ENCODE peak calls at places on chromosomes 6 and 20, in nine cellular contexts. One of them, this sample, is unnamed.

GRCh38 chr6:108432792-108433191 is 127.9 kb upstream of the FOXO3 start:
- DNase-seq in progenitor cell of endocrine pancreas: no peak
- DNase-seq in stimulated activated CD4-positive, alpha-beta T cell treated with anti-CD3 and anti-CD28 coated beads, Interleukin-1b, Interleukin-23, amount 100 ng/mL, for 4 hours: no peak
- DNase-seq in T follicular helper cell: no peak
- DNase-seq in activated CD4-positive, alpha-beta T cell treated with anti-CD3 and anti-CD28 coated beads, Interleukin-2, amount 50 U/mL, for 24 hours: no peak
- DNase-seq in activated T-helper 1 cell treated with anti-CD3 and anti-CD28 coated beads, Interleukin-2, amount 50 U/mL, for 16 hours: no peak
- DNase-seq in endothelial cell: no peak
- DNase-seq in stimulated activated CD8-positive, alpha-beta memory T cell treated with anti-CD3 and anti-CD28 coated beads, Interleukin-7, amount 100 ng/mL, for 4 hours: no peak
- DNase-seq in A549: no peak
- DNase-seq in this sample: no peak

GRCh38 chr6:117548797-117549301 is 53.5 kb downstream of the GOPC start:
- DNase-seq in progenitor cell of endocrine pancreas: no peak
- DNase-seq in stimulated activated CD4-positive, alpha-beta T cell treated with anti-CD3 and anti-CD28 coated beads, Interleukin-1b, Interleukin-23, amount 100 ng/mL, for 4 hours: peak
- DNase-seq in T follicular helper cell: no peak
- DNase-seq in activated CD4-positive, alpha-beta T cell treated with anti-CD3 and anti-CD28 coated beads, Interleukin-2, amount 50 U/mL, for 24 hours: no peak
- DNase-seq in activated T-helper 1 cell treated with anti-CD3 and anti-CD28 coated beads, Interleukin-2, amount 50 U/mL, for 16 hours: no peak
- DNase-seq in endothelial cell: no peak
- DNase-seq in stimulated activated CD8-positive, alpha-beta memory T cell treated with anti-CD3 and anti-CD28 coated beads, Interleukin-7, amount 100 ng/mL, for 4 hours: peak
- DNase-seq in A549: no peak
- DNase-seq in this sample: no peak

GRCh38 chr6:122677436-122677835 is 67.2 kb downstream of the PKIB start:
- DNase-seq in progenitor cell of endocrine pancreas: no peak
- DNase-seq in stimulated activated CD4-positive, alpha-beta T cell treated with anti-CD3 and anti-CD28 coated beads, Interleukin-1b, Interleukin-23, amount 100 ng/mL, for 4 hours: no peak
- DNase-seq in T follicular helper cell: no peak
- DNase-seq in activated CD4-positive, alpha-beta T cell treated with anti-CD3 and anti-CD28 coated beads, Interleukin-2, amount 50 U/mL, for 24 hours: no peak
- DNase-seq in activated T-helper 1 cell treated with anti-CD3 and anti-CD28 coated beads, Interleukin-2, amount 50 U/mL, for 16 hours: no peak
- DNase-seq in endothelial cell: no peak
- DNase-seq in stimulated activated CD8-positive, alpha-beta memory T cell treated with anti-CD3 and anti-CD28 coated beads, Interleukin-7, amount 100 ng/mL, for 4 hours: no peak
- DNase-seq in A549: no peak
- DNase-seq in this sample: no peak

GRCh38 chr20:61397146-61397545 is 145.1 kb downstream of the CDH4 start:
- DNase-seq in progenitor cell of endocrine pancreas: no peak
- DNase-seq in stimulated activated CD4-positive, alpha-beta T cell treated with anti-CD3 and anti-CD28 coated beads, Interleukin-1b, Interleukin-23, amount 100 ng/mL, for 4 hours: no peak
- DNase-seq in T follicular helper cell: no peak
- DNase-seq in activated CD4-positive, alpha-beta T cell treated with anti-CD3 and anti-CD28 coated beads, Interleukin-2, amount 50 U/mL, for 24 hours: no peak
- DNase-seq in activated T-helper 1 cell treated with anti-CD3 and anti-CD28 coated beads, Interleukin-2, amount 50 U/mL, for 16 hours: no peak
- DNase-seq in endothelial cell: no peak
- DNase-seq in stimulated activated CD8-positive, alpha-beta memory T cell treated with anti-CD3 and anti-CD28 coated beads, Interleukin-7, amount 100 ng/mL, for 4 hours: no peak
- DNase-seq in A549: no peak
- DNase-seq in this sample: no peak

GRCh38 chr6:46741482-46741881 is 5.3 kb upstream of the ANKRD66 start:
- DNase-seq in progenitor cell of endocrine pancreas: no peak
- DNase-seq in stimulated activated CD4-positive, alpha-beta T cell treated with anti-CD3 and anti-CD28 coated beads, Interleukin-1b, Interleukin-23, amount 100 ng/mL, for 4 hours: no peak
- DNase-seq in T follicular helper cell: no peak
- DNase-seq in activated CD4-positive, alpha-beta T cell treated with anti-CD3 and anti-CD28 coated beads, Interleukin-2, amount 50 U/mL, for 24 hours: no peak
- DNase-seq in activated T-helper 1 cell treated with anti-CD3 and anti-CD28 coated beads, Interleukin-2, amount 50 U/mL, for 16 hours: no peak
- DNase-seq in endothelial cell: no peak
- DNase-seq in stimulated activated CD8-positive, alpha-beta memory T cell treated with anti-CD3 and anti-CD28 coated beads, Interleukin-7, amount 100 ng/mL, for 4 hours: no peak
- DNase-seq in A549: no peak
- DNase-seq in this sample: no peak

GRCh38 chr6:75430631-75431345 is 62.8 kb downstream of the FILIP1 start:
- DNase-seq in progenitor cell of endocrine pancreas: no peak
- DNase-seq in stimulated activated CD4-positive, alpha-beta T cell treated with anti-CD3 and anti-CD28 coated beads, Interleukin-1b, Interleukin-23, amount 100 ng/mL, for 4 hours: no peak
- DNase-seq in T follicular helper cell: no peak
- DNase-seq in activated CD4-positive, alpha-beta T cell treated with anti-CD3 and anti-CD28 coated beads, Interleukin-2, amount 50 U/mL, for 24 hours: no peak
- DNase-seq in activated T-helper 1 cell treated with anti-CD3 and anti-CD28 coated beads, Interleukin-2, amount 50 U/mL, for 16 hours: no peak
- DNase-seq in endothelial cell: no peak
- DNase-seq in stimulated activated CD8-positive, alpha-beta memory T cell treated with anti-CD3 and anti-CD28 coated beads, Interleukin-7, amount 100 ng/mL, for 4 hours: no peak
- DNase-seq in A549: no peak
- DNase-seq in this sample: no peak

GRCh38 chr20:40284611-40285010 is 404.4 kb downstream of the MAFB start:
- DNase-seq in progenitor cell of endocrine pancreas: no peak
- DNase-seq in stimulated activated CD4-positive, alpha-beta T cell treated with anti-CD3 and anti-CD28 coated beads, Interleukin-1b, Interleukin-23, amount 100 ng/mL, for 4 hours: no peak
- DNase-seq in T follicular helper cell: no peak
- DNase-seq in activated CD4-positive, alpha-beta T cell treated with anti-CD3 and anti-CD28 coated beads, Interleukin-2, amount 50 U/mL, for 24 hours: no peak
- DNase-seq in activated T-helper 1 cell treated with anti-CD3 and anti-CD28 coated beads, Interleukin-2, amount 50 U/mL, for 16 hours: no peak
- DNase-seq in endothelial cell: no peak
- DNase-seq in stimulated activated CD8-positive, alpha-beta memory T cell treated with anti-CD3 and anti-CD28 coated beads, Interleukin-7, amount 100 ng/mL, for 4 hours: no peak
- DNase-seq in A549: no peak
- DNase-seq in this sample: no peak

GRCh38 chr6:169041078-169041477 is 212.6 kb downstream of the THBS2 start:
- DNase-seq in progenitor cell of endocrine pancreas: no peak
- DNase-seq in stimulated activated CD4-positive, alpha-beta T cell treated with anti-CD3 and anti-CD28 coated beads, Interleukin-1b, Interleukin-23, amount 100 ng/mL, for 4 hours: no peak
- DNase-seq in T follicular helper cell: no peak
- DNase-seq in activated CD4-positive, alpha-beta T cell treated with anti-CD3 and anti-CD28 coated beads, Interleukin-2, amount 50 U/mL, for 24 hours: no peak
- DNase-seq in activated T-helper 1 cell treated with anti-CD3 and anti-CD28 coated beads, Interleukin-2, amount 50 U/mL, for 16 hours: no peak
- DNase-seq in endothelial cell: no peak
- DNase-seq in stimulated activated CD8-positive, alpha-beta memory T cell treated with anti-CD3 and anti-CD28 coated beads, Interleukin-7, amount 100 ng/mL, for 4 hours: no peak
- DNase-seq in A549: no peak
- DNase-seq in this sample: no peak

GRCh38 chr6:117687725-117688124 is 12.5 kb downstream of the NUS1 start:
- DNase-seq in progenitor cell of endocrine pancreas: no peak
- DNase-seq in stimulated activated CD4-positive, alpha-beta T cell treated with anti-CD3 and anti-CD28 coated beads, Interleukin-1b, Interleukin-23, amount 100 ng/mL, for 4 hours: no peak
- DNase-seq in T follicular helper cell: no peak
- DNase-seq in activated CD4-positive, alpha-beta T cell treated with anti-CD3 and anti-CD28 coated beads, Interleukin-2, amount 50 U/mL, for 24 hours: no peak
- DNase-seq in activated T-helper 1 cell treated with anti-CD3 and anti-CD28 coated beads, Interleukin-2, amount 50 U/mL, for 16 hours: no peak
- DNase-seq in endothelial cell: no peak
- DNase-seq in stimulated activated CD8-positive, alpha-beta memory T cell treated with anti-CD3 and anti-CD28 coated beads, Interleukin-7, amount 100 ng/mL, for 4 hours: no peak
- DNase-seq in A549: no peak
- DNase-seq in this sample: no peak

GRCh38 chr6:54992789-54993188 is 146.2 kb downstream of the FAM83B start:
- DNase-seq in progenitor cell of endocrine pancreas: no peak
- DNase-seq in stimulated activated CD4-positive, alpha-beta T cell treated with anti-CD3 and anti-CD28 coated beads, Interleukin-1b, Interleukin-23, amount 100 ng/mL, for 4 hours: no peak
- DNase-seq in T follicular helper cell: no peak
- DNase-seq in activated CD4-positive, alpha-beta T cell treated with anti-CD3 and anti-CD28 coated beads, Interleukin-2, amount 50 U/mL, for 24 hours: no peak
- DNase-seq in activated T-helper 1 cell treated with anti-CD3 and anti-CD28 coated beads, Interleukin-2, amount 50 U/mL, for 16 hours: no peak
- DNase-seq in endothelial cell: no peak
- DNase-seq in stimulated activated CD8-positive, alpha-beta memory T cell treated with anti-CD3 and anti-CD28 coated beads, Interleukin-7, amount 100 ng/mL, for 4 hours: no peak
- DNase-seq in A549: no peak
- DNase-seq in this sample: no peak

GRCh38 chr20:32488066-32488838 is 96.9 kb downstream of the NOL4L start:
- DNase-seq in progenitor cell of endocrine pancreas: no peak
- DNase-seq in stimulated activated CD4-positive, alpha-beta T cell treated with anti-CD3 and anti-CD28 coated beads, Interleukin-1b, Interleukin-23, amount 100 ng/mL, for 4 hours: no peak
- DNase-seq in T follicular helper cell: no peak
- DNase-seq in activated CD4-positive, alpha-beta T cell treated with anti-CD3 and anti-CD28 coated beads, Interleukin-2, amount 50 U/mL, for 24 hours: no peak
- DNase-seq in activated T-helper 1 cell treated with anti-CD3 and anti-CD28 coated beads, Interleukin-2, amount 50 U/mL, for 16 hours: no peak
- DNase-seq in endothelial cell: no peak
- DNase-seq in stimulated activated CD8-positive, alpha-beta memory T cell treated with anti-CD3 and anti-CD28 coated beads, Interleukin-7, amount 100 ng/mL, for 4 hours: no peak
- DNase-seq in A549: no peak
- DNase-seq in this sample: no peak

GRCh38 chr6:17431581-17431980 is 38.2 kb downstream of the CAP2 start:
- DNase-seq in progenitor cell of endocrine pancreas: no peak
- DNase-seq in stimulated activated CD4-positive, alpha-beta T cell treated with anti-CD3 and anti-CD28 coated beads, Interleukin-1b, Interleukin-23, amount 100 ng/mL, for 4 hours: no peak
- DNase-seq in T follicular helper cell: no peak
- DNase-seq in activated CD4-positive, alpha-beta T cell treated with anti-CD3 and anti-CD28 coated beads, Interleukin-2, amount 50 U/mL, for 24 hours: no peak
- DNase-seq in activated T-helper 1 cell treated with anti-CD3 and anti-CD28 coated beads, Interleukin-2, amount 50 U/mL, for 16 hours: no peak
- DNase-seq in endothelial cell: no peak
- DNase-seq in stimulated activated CD8-positive, alpha-beta memory T cell treated with anti-CD3 and anti-CD28 coated beads, Interleukin-7, amount 100 ng/mL, for 4 hours: no peak
- DNase-seq in A549: no peak
- DNase-seq in this sample: no peak

GRCh38 chr6:34301408-34301807 is 52.6 kb upstream of the SMIM29 start:
- DNase-seq in progenitor cell of endocrine pancreas: no peak
- DNase-seq in stimulated activated CD4-positive, alpha-beta T cell treated with anti-CD3 and anti-CD28 coated beads, Interleukin-1b, Interleukin-23, amount 100 ng/mL, for 4 hours: no peak
- DNase-seq in T follicular helper cell: no peak
- DNase-seq in activated CD4-positive, alpha-beta T cell treated with anti-CD3 and anti-CD28 coated beads, Interleukin-2, amount 50 U/mL, for 24 hours: no peak
- DNase-seq in activated T-helper 1 cell treated with anti-CD3 and anti-CD28 coated beads, Interleukin-2, amount 50 U/mL, for 16 hours: no peak
- DNase-seq in endothelial cell: no peak
- DNase-seq in stimulated activated CD8-positive, alpha-beta memory T cell treated with anti-CD3 and anti-CD28 coated beads, Interleukin-7, amount 100 ng/mL, for 4 hours: no peak
- DNase-seq in A549: no peak
- DNase-seq in this sample: no peak

GRCh38 chr6:28326371-28326948 is 9.5 kb downstream of the ZSCAN31 start:
- DNase-seq in progenitor cell of endocrine pancreas: no peak
- DNase-seq in stimulated activated CD4-positive, alpha-beta T cell treated with anti-CD3 and anti-CD28 coated beads, Interleukin-1b, Interleukin-23, amount 100 ng/mL, for 4 hours: no peak
- DNase-seq in T follicular helper cell: no peak
- DNase-seq in activated CD4-positive, alpha-beta T cell treated with anti-CD3 and anti-CD28 coated beads, Interleukin-2, amount 50 U/mL, for 24 hours: no peak
- DNase-seq in activated T-helper 1 cell treated with anti-CD3 and anti-CD28 coated beads, Interleukin-2, amount 50 U/mL, for 16 hours: no peak
- DNase-seq in endothelial cell: no peak
- DNase-seq in stimulated activated CD8-positive, alpha-beta memory T cell treated with anti-CD3 and anti-CD28 coated beads, Interleukin-7, amount 100 ng/mL, for 4 hours: no peak
- DNase-seq in A549: no peak
- DNase-seq in this sample: no peak

GRCh38 chr20:61655591-61655990 is 403.5 kb downstream of the CDH4 start:
- DNase-seq in progenitor cell of endocrine pancreas: no peak
- DNase-seq in stimulated activated CD4-positive, alpha-beta T cell treated with anti-CD3 and anti-CD28 coated beads, Interleukin-1b, Interleukin-23, amount 100 ng/mL, for 4 hours: no peak
- DNase-seq in T follicular helper cell: no peak
- DNase-seq in activated CD4-positive, alpha-beta T cell treated with anti-CD3 and anti-CD28 coated beads, Interleukin-2, amount 50 U/mL, for 24 hours: no peak
- DNase-seq in activated T-helper 1 cell treated with anti-CD3 and anti-CD28 coated beads, Interleukin-2, amount 50 U/mL, for 16 hours: no peak
- DNase-seq in endothelial cell: no peak
- DNase-seq in stimulated activated CD8-positive, alpha-beta memory T cell treated with anti-CD3 and anti-CD28 coated beads, Interleukin-7, amount 100 ng/mL, for 4 hours: no peak
- DNase-seq in A549: no peak
- DNase-seq in this sample: no peak

GRCh38 chr6:51432481-51432880 is 613.8 kb downstream of the TFAP2B start:
- DNase-seq in progenitor cell of endocrine pancreas: no peak
- DNase-seq in stimulated activated CD4-positive, alpha-beta T cell treated with anti-CD3 and anti-CD28 coated beads, Interleukin-1b, Interleukin-23, amount 100 ng/mL, for 4 hours: no peak
- DNase-seq in T follicular helper cell: no peak
- DNase-seq in activated CD4-positive, alpha-beta T cell treated with anti-CD3 and anti-CD28 coated beads, Interleukin-2, amount 50 U/mL, for 24 hours: no peak
- DNase-seq in activated T-helper 1 cell treated with anti-CD3 and anti-CD28 coated beads, Interleukin-2, amount 50 U/mL, for 16 hours: no peak
- DNase-seq in endothelial cell: no peak
- DNase-seq in stimulated activated CD8-positive, alpha-beta memory T cell treated with anti-CD3 and anti-CD28 coated beads, Interleukin-7, amount 100 ng/mL, for 4 hours: no peak
- DNase-seq in A549: no peak
- DNase-seq in this sample: no peak

GRCh38 chr6:43181942-43182860 is at the start of gene CUL9:
- DNase-seq in progenitor cell of endocrine pancreas: peak
- DNase-seq in stimulated activated CD4-positive, alpha-beta T cell treated with anti-CD3 and anti-CD28 coated beads, Interleukin-1b, Interleukin-23, amount 100 ng/mL, for 4 hours: peak
- DNase-seq in T follicular helper cell: peak
- DNase-seq in activated CD4-positive, alpha-beta T cell treated with anti-CD3 and anti-CD28 coated beads, Interleukin-2, amount 50 U/mL, for 24 hours: peak
- DNase-seq in activated T-helper 1 cell treated with anti-CD3 and anti-CD28 coated beads, Interleukin-2, amount 50 U/mL, for 16 hours: peak
- DNase-seq in endothelial cell: peak
- DNase-seq in stimulated activated CD8-positive, alpha-beta memory T cell treated with anti-CD3 and anti-CD28 coated beads, Interleukin-7, amount 100 ng/mL, for 4 hours: peak
- DNase-seq in A549: peak
- DNase-seq in this sample: peak

GRCh38 chr6:30793521-30794194 is 49.3 kb upstream of the IER3 start:
- DNase-seq in progenitor cell of endocrine pancreas: no peak
- DNase-seq in stimulated activated CD4-positive, alpha-beta T cell treated with anti-CD3 and anti-CD28 coated beads, Interleukin-1b, Interleukin-23, amount 100 ng/mL, for 4 hours: no peak
- DNase-seq in T follicular helper cell: no peak
- DNase-seq in activated CD4-positive, alpha-beta T cell treated with anti-CD3 and anti-CD28 coated beads, Interleukin-2, amount 50 U/mL, for 24 hours: no peak
- DNase-seq in activated T-helper 1 cell treated with anti-CD3 and anti-CD28 coated beads, Interleukin-2, amount 50 U/mL, for 16 hours: no peak
- DNase-seq in endothelial cell: no peak
- DNase-seq in stimulated activated CD8-positive, alpha-beta memory T cell treated with anti-CD3 and anti-CD28 coated beads, Interleukin-7, amount 100 ng/mL, for 4 hours: no peak
- DNase-seq in A549: no peak
- DNase-seq in this sample: no peak

GRCh38 chr20:43404880-43405279 is 52.8 kb upstream of the SRSF6 start:
- DNase-seq in progenitor cell of endocrine pancreas: no peak
- DNase-seq in stimulated activated CD4-positive, alpha-beta T cell treated with anti-CD3 and anti-CD28 coated beads, Interleukin-1b, Interleukin-23, amount 100 ng/mL, for 4 hours: no peak
- DNase-seq in T follicular helper cell: no peak
- DNase-seq in activated CD4-positive, alpha-beta T cell treated with anti-CD3 and anti-CD28 coated beads, Interleukin-2, amount 50 U/mL, for 24 hours: no peak
- DNase-seq in activated T-helper 1 cell treated with anti-CD3 and anti-CD28 coated beads, Interleukin-2, amount 50 U/mL, for 16 hours: no peak
- DNase-seq in endothelial cell: no peak
- DNase-seq in stimulated activated CD8-positive, alpha-beta memory T cell treated with anti-CD3 and anti-CD28 coated beads, Interleukin-7, amount 100 ng/mL, for 4 hours: no peak
- DNase-seq in A549: peak
- DNase-seq in this sample: no peak

GRCh38 chr20:3250091-3250504 is 11.1 kb upstream of the SLC4A11 start:
- DNase-seq in progenitor cell of endocrine pancreas: no peak
- DNase-seq in stimulated activated CD4-positive, alpha-beta T cell treated with anti-CD3 and anti-CD28 coated beads, Interleukin-1b, Interleukin-23, amount 100 ng/mL, for 4 hours: no peak
- DNase-seq in T follicular helper cell: no peak
- DNase-seq in activated CD4-positive, alpha-beta T cell treated with anti-CD3 and anti-CD28 coated beads, Interleukin-2, amount 50 U/mL, for 24 hours: no peak
- DNase-seq in activated T-helper 1 cell treated with anti-CD3 and anti-CD28 coated beads, Interleukin-2, amount 50 U/mL, for 16 hours: no peak
- DNase-seq in endothelial cell: peak
- DNase-seq in stimulated activated CD8-positive, alpha-beta memory T cell treated with anti-CD3 and anti-CD28 coated beads, Interleukin-7, amount 100 ng/mL, for 4 hours: no peak
- DNase-seq in A549: peak
- DNase-seq in this sample: no peak

GRCh38 chr6:24356310-24357035 is 1.4 kb downstream of the DCDC2 start:
- DNase-seq in progenitor cell of endocrine pancreas: no peak
- DNase-seq in stimulated activated CD4-positive, alpha-beta T cell treated with anti-CD3 and anti-CD28 coated beads, Interleukin-1b, Interleukin-23, amount 100 ng/mL, for 4 hours: no peak
- DNase-seq in T follicular helper cell: no peak
- DNase-seq in activated CD4-positive, alpha-beta T cell treated with anti-CD3 and anti-CD28 coated beads, Interleukin-2, amount 50 U/mL, for 24 hours: no peak
- DNase-seq in activated T-helper 1 cell treated with anti-CD3 and anti-CD28 coated beads, Interleukin-2, amount 50 U/mL, for 16 hours: no peak
- DNase-seq in endothelial cell: no peak
- DNase-seq in stimulated activated CD8-positive, alpha-beta memory T cell treated with anti-CD3 and anti-CD28 coated beads, Interleukin-7, amount 100 ng/mL, for 4 hours: no peak
- DNase-seq in A549: no peak
- DNase-seq in this sample: no peak

GRCh38 chr6:153140299-153140698 is 9.2 kb upstream of the RGS17 start:
- DNase-seq in progenitor cell of endocrine pancreas: no peak
- DNase-seq in stimulated activated CD4-positive, alpha-beta T cell treated with anti-CD3 and anti-CD28 coated beads, Interleukin-1b, Interleukin-23, amount 100 ng/mL, for 4 hours: no peak
- DNase-seq in T follicular helper cell: no peak
- DNase-seq in activated CD4-positive, alpha-beta T cell treated with anti-CD3 and anti-CD28 coated beads, Interleukin-2, amount 50 U/mL, for 24 hours: no peak
- DNase-seq in activated T-helper 1 cell treated with anti-CD3 and anti-CD28 coated beads, Interleukin-2, amount 50 U/mL, for 16 hours: no peak
- DNase-seq in endothelial cell: no peak
- DNase-seq in stimulated activated CD8-positive, alpha-beta memory T cell treated with anti-CD3 and anti-CD28 coated beads, Interleukin-7, amount 100 ng/mL, for 4 hours: no peak
- DNase-seq in A549: no peak
- DNase-seq in this sample: no peak

GRCh38 chr6:34512738-34513115 is 43.4 kb downstream of the SPDEF start:
- DNase-seq in progenitor cell of endocrine pancreas: no peak
- DNase-seq in stimulated activated CD4-positive, alpha-beta T cell treated with anti-CD3 and anti-CD28 coated beads, Interleukin-1b, Interleukin-23, amount 100 ng/mL, for 4 hours: no peak
- DNase-seq in T follicular helper cell: no peak
- DNase-seq in activated CD4-positive, alpha-beta T cell treated with anti-CD3 and anti-CD28 coated beads, Interleukin-2, amount 50 U/mL, for 24 hours: no peak
- DNase-seq in activated T-helper 1 cell treated with anti-CD3 and anti-CD28 coated beads, Interleukin-2, amount 50 U/mL, for 16 hours: no peak
- DNase-seq in endothelial cell: no peak
- DNase-seq in stimulated activated CD8-positive, alpha-beta memory T cell treated with anti-CD3 and anti-CD28 coated beads, Interleukin-7, amount 100 ng/mL, for 4 hours: no peak
- DNase-seq in A549: no peak
- DNase-seq in this sample: no peak

GRCh38 chr6:10441004-10441654 is 26.3 kb upstream of the TFAP2A start:
- DNase-seq in progenitor cell of endocrine pancreas: no peak
- DNase-seq in stimulated activated CD4-positive, alpha-beta T cell treated with anti-CD3 and anti-CD28 coated beads, Interleukin-1b, Interleukin-23, amount 100 ng/mL, for 4 hours: no peak
- DNase-seq in T follicular helper cell: no peak
- DNase-seq in activated CD4-positive, alpha-beta T cell treated with anti-CD3 and anti-CD28 coated beads, Interleukin-2, amount 50 U/mL, for 24 hours: no peak
- DNase-seq in activated T-helper 1 cell treated with anti-CD3 and anti-CD28 coated beads, Interleukin-2, amount 50 U/mL, for 16 hours: no peak
- DNase-seq in endothelial cell: no peak
- DNase-seq in stimulated activated CD8-positive, alpha-beta memory T cell treated with anti-CD3 and anti-CD28 coated beads, Interleukin-7, amount 100 ng/mL, for 4 hours: no peak
- DNase-seq in A549: peak
- DNase-seq in this sample: no peak

GRCh38 chr20:63124782-63125580 is 91.0 kb downstream of the YTHDF1 start:
- DNase-seq in progenitor cell of endocrine pancreas: no peak
- DNase-seq in stimulated activated CD4-positive, alpha-beta T cell treated with anti-CD3 and anti-CD28 coated beads, Interleukin-1b, Interleukin-23, amount 100 ng/mL, for 4 hours: no peak
- DNase-seq in T follicular helper cell: no peak
- DNase-seq in activated CD4-positive, alpha-beta T cell treated with anti-CD3 and anti-CD28 coated beads, Interleukin-2, amount 50 U/mL, for 24 hours: no peak
- DNase-seq in activated T-helper 1 cell treated with anti-CD3 and anti-CD28 coated beads, Interleukin-2, amount 50 U/mL, for 16 hours: no peak
- DNase-seq in endothelial cell: no peak
- DNase-seq in stimulated activated CD8-positive, alpha-beta memory T cell treated with anti-CD3 and anti-CD28 coated beads, Interleukin-7, amount 100 ng/mL, for 4 hours: no peak
- DNase-seq in A549: no peak
- DNase-seq in this sample: no peak

GRCh38 chr20:39052676-39053075 is 90.5 kb downstream of the DHX35 start:
- DNase-seq in progenitor cell of endocrine pancreas: no peak
- DNase-seq in stimulated activated CD4-positive, alpha-beta T cell treated with anti-CD3 and anti-CD28 coated beads, Interleukin-1b, Interleukin-23, amount 100 ng/mL, for 4 hours: no peak
- DNase-seq in T follicular helper cell: no peak
- DNase-seq in activated CD4-positive, alpha-beta T cell treated with anti-CD3 and anti-CD28 coated beads, Interleukin-2, amount 50 U/mL, for 24 hours: no peak
- DNase-seq in activated T-helper 1 cell treated with anti-CD3 and anti-CD28 coated beads, Interleukin-2, amount 50 U/mL, for 16 hours: no peak
- DNase-seq in endothelial cell: no peak
- DNase-seq in stimulated activated CD8-positive, alpha-beta memory T cell treated with anti-CD3 and anti-CD28 coated beads, Interleukin-7, amount 100 ng/mL, for 4 hours: no peak
- DNase-seq in A549: no peak
- DNase-seq in this sample: no peak

GRCh38 chr20:25191051-25191450 is 4.5 kb upstream of the ENTPD6 start:
- DNase-seq in progenitor cell of endocrine pancreas: no peak
- DNase-seq in stimulated activated CD4-positive, alpha-beta T cell treated with anti-CD3 and anti-CD28 coated beads, Interleukin-1b, Interleukin-23, amount 100 ng/mL, for 4 hours: no peak
- DNase-seq in T follicular helper cell: no peak
- DNase-seq in activated CD4-positive, alpha-beta T cell treated with anti-CD3 and anti-CD28 coated beads, Interleukin-2, amount 50 U/mL, for 24 hours: no peak
- DNase-seq in activated T-helper 1 cell treated with anti-CD3 and anti-CD28 coated beads, Interleukin-2, amount 50 U/mL, for 16 hours: no peak
- DNase-seq in endothelial cell: no peak
- DNase-seq in stimulated activated CD8-positive, alpha-beta memory T cell treated with anti-CD3 and anti-CD28 coated beads, Interleukin-7, amount 100 ng/mL, for 4 hours: no peak
- DNase-seq in A549: no peak
- DNase-seq in this sample: no peak

GRCh38 chr6:127879685-127880084 is 21.2 kb downstream of the THEMIS start:
- DNase-seq in progenitor cell of endocrine pancreas: peak
- DNase-seq in stimulated activated CD4-positive, alpha-beta T cell treated with anti-CD3 and anti-CD28 coated beads, Interleukin-1b, Interleukin-23, amount 100 ng/mL, for 4 hours: no peak
- DNase-seq in T follicular helper cell: no peak
- DNase-seq in activated CD4-positive, alpha-beta T cell treated with anti-CD3 and anti-CD28 coated beads, Interleukin-2, amount 50 U/mL, for 24 hours: no peak
- DNase-seq in activated T-helper 1 cell treated with anti-CD3 and anti-CD28 coated beads, Interleukin-2, amount 50 U/mL, for 16 hours: no peak
- DNase-seq in endothelial cell: peak
- DNase-seq in stimulated activated CD8-positive, alpha-beta memory T cell treated with anti-CD3 and anti-CD28 coated beads, Interleukin-7, amount 100 ng/mL, for 4 hours: peak
- DNase-seq in A549: no peak
- DNase-seq in this sample: no peak

GRCh38 chr6:126773122-126773805 is 345.2 kb upstream of the RSPO3 start:
- DNase-seq in progenitor cell of endocrine pancreas: no peak
- DNase-seq in stimulated activated CD4-positive, alpha-beta T cell treated with anti-CD3 and anti-CD28 coated beads, Interleukin-1b, Interleukin-23, amount 100 ng/mL, for 4 hours: no peak
- DNase-seq in T follicular helper cell: no peak
- DNase-seq in activated CD4-positive, alpha-beta T cell treated with anti-CD3 and anti-CD28 coated beads, Interleukin-2, amount 50 U/mL, for 24 hours: no peak
- DNase-seq in activated T-helper 1 cell treated with anti-CD3 and anti-CD28 coated beads, Interleukin-2, amount 50 U/mL, for 16 hours: no peak
- DNase-seq in endothelial cell: no peak
- DNase-seq in stimulated activated CD8-positive, alpha-beta memory T cell treated with anti-CD3 and anti-CD28 coated beads, Interleukin-7, amount 100 ng/mL, for 4 hours: no peak
- DNase-seq in A549: no peak
- DNase-seq in this sample: no peak

GRCh38 chr20:10632681-10633509 is 40.9 kb downstream of the JAG1 start:
- DNase-seq in progenitor cell of endocrine pancreas: no peak
- DNase-seq in stimulated activated CD4-positive, alpha-beta T cell treated with anti-CD3 and anti-CD28 coated beads, Interleukin-1b, Interleukin-23, amount 100 ng/mL, for 4 hours: no peak
- DNase-seq in T follicular helper cell: no peak
- DNase-seq in activated CD4-positive, alpha-beta T cell treated with anti-CD3 and anti-CD28 coated beads, Interleukin-2, amount 50 U/mL, for 24 hours: no peak
- DNase-seq in activated T-helper 1 cell treated with anti-CD3 and anti-CD28 coated beads, Interleukin-2, amount 50 U/mL, for 16 hours: no peak
- DNase-seq in endothelial cell: no peak
- DNase-seq in stimulated activated CD8-positive, alpha-beta memory T cell treated with anti-CD3 and anti-CD28 coated beads, Interleukin-7, amount 100 ng/mL, for 4 hours: no peak
- DNase-seq in A549: no peak
- DNase-seq in this sample: no peak

GRCh38 chr6:11770546-11771466 is 7.8 kb downstream of the ADTRP start:
- DNase-seq in progenitor cell of endocrine pancreas: no peak
- DNase-seq in stimulated activated CD4-positive, alpha-beta T cell treated with anti-CD3 and anti-CD28 coated beads, Interleukin-1b, Interleukin-23, amount 100 ng/mL, for 4 hours: no peak
- DNase-seq in T follicular helper cell: no peak
- DNase-seq in activated CD4-positive, alpha-beta T cell treated with anti-CD3 and anti-CD28 coated beads, Interleukin-2, amount 50 U/mL, for 24 hours: no peak
- DNase-seq in activated T-helper 1 cell treated with anti-CD3 and anti-CD28 coated beads, Interleukin-2, amount 50 U/mL, for 16 hours: no peak
- DNase-seq in endothelial cell: no peak
- DNase-seq in stimulated activated CD8-positive, alpha-beta memory T cell treated with anti-CD3 and anti-CD28 coated beads, Interleukin-7, amount 100 ng/mL, for 4 hours: no peak
- DNase-seq in A549: peak
- DNase-seq in this sample: no peak